ENCODE peak calls at places on chromosomes 3 and 15, in seven cellular contexts. Q, O, X, Z, G, L and F are unnamed samples.

GRCh38 chr3:157405457-157405856 is 31.2 kb upstream of the PTX3 start:
- DNase-seq in Q (peak; percentile 90), O (no peak), X (no peak), Z (no peak), G (no peak), L (peak; percentile 11), F (peak; percentile 70)

GRCh38 chr3:73094127-73094526 is 32.7 kb downstream of the EBLN2 start:
- DNase-seq in Q (peak; percentile 47), O (no peak), X (no peak), Z (no peak), G (no peak), L (peak; percentile 63), F (peak; percentile 43)

GRCh38 chr15:60993008-60993407 is 236.1 kb downstream of the RORA start:
- DNase-seq in Q (peak; percentile 87), O (no peak), X (peak; percentile 79), Z (no peak), G (no peak), L (no peak), F (peak; percentile 84)

GRCh38 chr3:46490338-46491084 is 7.3 kb upstream of the RTP3 start:
- DNase-seq in Q (peak; percentile 69), O (no peak), X (no peak), Z (no peak), G (no peak), L (no peak), F (peak; percentile 61)

GRCh38 chr3:136332776-136333175 is 82.6 kb downstream of the PCCB start:
- DNase-seq in Q (peak; percentile 72), O (no peak), X (peak; percentile 40), Z (no peak), G (no peak), L (no peak), F (peak; percentile 95)

GRCh38 chr3:126540946-126541627 is 17.1 kb downstream of the CHST13 start:
- DNase-seq in Q (no peak), O (no peak), X (no peak), Z (no peak), G (no peak), L (no peak), F (no peak)

GRCh38 chr15:64894395-64895056 is 17.2 kb upstream of the ANKDD1A start:
- DNase-seq in Q (no peak), O (no peak), X (no peak), Z (peak; percentile 58), G (peak; percentile 56), L (no peak), F (no peak)

GRCh38 chr3:14519406-14519805 is 20.7 kb downstream of the GRIP2 start:
- DNase-seq in Q (no peak), O (no peak), X (no peak), Z (no peak), G (no peak), L (no peak), F (no peak)

GRCh38 chr3:177905173-177905894 is 630.9 kb upstream of the KCNMB2 start:
- DNase-seq in Q (peak; percentile 94), O (no peak), X (peak; percentile 78), Z (no peak), G (no peak), L (no peak), F (peak; percentile 90)

GRCh38 chr15:69126054-69126469 is 34.4 kb upstream of the GLCE start:
- DNase-seq in Q (no peak), O (no peak), X (no peak), Z (no peak), G (no peak), L (no peak), F (peak; percentile 34)

GRCh38 chr3:144142151-144142855 is 170.7 kb downstream of the DIPK2A start:
- DNase-seq in Q (peak; percentile 41), O (no peak), X (peak; percentile 43), Z (no peak), G (no peak), L (no peak), F (peak; percentile 16)

GRCh38 chr15:84034831-84035753 is 200.5 kb upstream of the GOLGA6L4 start:
- DNase-seq in Q (peak; percentile 2), O (peak; percentile 1), X (no peak), Z (no peak), G (no peak), L (no peak), F (peak; percentile 1)

GRCh38 chr3:45442679-45443214 is 54.4 kb downstream of the LARS2 start:
- DNase-seq in Q (no peak), O (no peak), X (no peak), Z (no peak), G (no peak), L (peak; percentile 26), F (no peak)

GRCh38 chr15:40061212-40061901 is 22.4 kb upstream of the SRP14 start:
- DNase-seq in Q (no peak), O (no peak), X (no peak), Z (no peak), G (no peak), L (no peak), F (no peak)

GRCh38 chr3:128236667-128237066 is 83.4 kb downstream of the EEFSEC start:
- DNase-seq in Q (no peak), O (peak; percentile 37), X (no peak), Z (no peak), G (no peak), L (peak; percentile 55), F (no peak)

GRCh38 chr15:77019476-77020331 is 24.8 kb downstream of the PSTPIP1 start:
- DNase-seq in Q (peak; percentile 48), O (no peak), X (no peak), Z (no peak), G (peak; percentile 45), L (no peak), F (peak; percentile 36)

GRCh38 chr3:126858887-126859286 is 124.0 kb upstream of the PLXNA1 start:
- DNase-seq in Q (peak; percentile 98), O (no peak), X (peak; percentile 69), Z (no peak), G (no peak), L (peak; percentile 36), F (peak; percentile 96)

GRCh38 chr3:126556637-126557414 is 1.9 kb downstream of the C3orf22 start:
- DNase-seq in Q (no peak), O (no peak), X (no peak), Z (no peak), G (no peak), L (no peak), F (no peak)

GRCh38 chr3:40800343-40800742 is 275.6 kb downstream of the ZNF621 start:
- DNase-seq in Q (peak; percentile 90), O (no peak), X (peak; percentile 23), Z (no peak), G (no peak), L (no peak), F (peak; percentile 53)

GRCh38 chr3:39473452-39474125 is 6.1 kb downstream of the MOBP start:
- DNase-seq in Q (no peak), O (no peak), X (no peak), Z (no peak), G (no peak), L (no peak), F (no peak)

GRCh38 chr3:138114431-138114918 is 933 bp downstream of the DZIP1L start:
- DNase-seq in Q (peak; percentile 52), O (no peak), X (no peak), Z (no peak), G (no peak), L (no peak), F (peak; percentile 57)

GRCh38 chr3:115245437-115245836 is 98.3 kb upstream of the ZBTB20 start:
- DNase-seq in Q (peak; percentile 99), O (no peak), X (peak; percentile 89), Z (no peak), G (no peak), L (no peak), F (peak; percentile 95)

GRCh38 chr3:150078983-150079739 is 108.5 kb upstream of the PFN2 start:
- DNase-seq in Q (peak; percentile 98), O (no peak), X (peak; percentile 75), Z (no peak), G (no peak), L (peak; percentile 26), F (peak; percentile 94)

GRCh38 chr3:156477306-156477705 is 77.6 kb downstream of the SSR3 start:
- DNase-seq in Q (peak; percentile 41), O (no peak), X (no peak), Z (no peak), G (no peak), L (no peak), F (peak; percentile 63)

GRCh38 chr3:8556470-8556869 is 54.8 kb downstream of the LMCD1 start:
- DNase-seq in Q (no peak), O (no peak), X (no peak), Z (no peak), G (no peak), L (no peak), F (no peak)

GRCh38 chr15:50109086-50109987 is 9.7 kb downstream of the ATP8B4 start:
- DNase-seq in Q (no peak), O (no peak), X (no peak), Z (no peak), G (no peak), L (peak; percentile 47), F (peak; percentile 29)

GRCh38 chr15:79084308-79084968 is 6.1 kb downstream of the RASGRF1 start:
- DNase-seq in Q (no peak), O (no peak), X (no peak), Z (no peak), G (no peak), L (no peak), F (no peak)

GRCh38 chr3:15399970-15400369 is 27.4 kb downstream of the METTL6 start:
- DNase-seq in Q (no peak), O (no peak), X (no peak), Z (no peak), G (no peak), L (no peak), F (no peak)

GRCh38 chr15:45414215-45414885 is 36.0 kb upstream of the GATM start:
- DNase-seq in Q (peak; percentile 6), O (no peak), X (no peak), Z (no peak), G (no peak), L (no peak), F (no peak)

GRCh38 chr3:47283193-47283537 is 421 bp downstream of the KLHL18 start:
- DNase-seq in Q (peak; percentile 23), O (no peak), X (no peak), Z (no peak), G (no peak), L (no peak), F (no peak)

GRCh38 chr3:84224262-84224661 is 734.5 kb upstream of the CADM2 start:
- DNase-seq in Q (no peak), O (no peak), X (no peak), Z (no peak), G (no peak), L (no peak), F (no peak)

GRCh38 chr3:45635475-45636256 is 41.1 kb downstream of the LIMD1 start:
- DNase-seq in Q (peak; percentile 74), O (no peak), X (peak; percentile 87), Z (no peak), G (no peak), L (no peak), F (peak; percentile 93)

GRCh38 chr15:33152502-33153109 is 41.9 kb downstream of the FMN1 start:
- DNase-seq in Q (peak; percentile 54), O (no peak), X (no peak), Z (no peak), G (no peak), L (no peak), F (peak; percentile 20)